ENCODE peak calls at places on chromosomes 7 and 10, in six cellular contexts. R is nephron progenitor cell, G is kidney epithelial cell, M is tibial nerve, E is PC-3, H is AG09309. X is an unnamed sample.

GRCh38 chr10:5862360-5862929 is 27.2 kb downstream of the ANKRD16 start:
- DNase-seq in R (no peak), M (no peak), H (no peak), G (no peak), E (no peak), X (no peak)

GRCh38 chr7:17144313-17144712 is 154.1 kb upstream of the AHR start:
- DNase-seq in E (peak), H (no peak), M (no peak), G (no peak), R (no peak), X (peak)

GRCh38 chr10:23384364-23384763 is 39.8 kb upstream of the C10orf67 start:
- DNase-seq in E (peak), R (no peak), H (peak), G (no peak), M (no peak), X (peak)

GRCh38 chr10:99682752-99683151 is 23.4 kb downstream of the ENTPD7 start:
- DNase-seq in H (no peak), E (peak), M (no peak), G (no peak), R (no peak), X (peak)

GRCh38 chr7:105580022-105580740 is 1.1 kb downstream of the EFCAB10 start:
- DNase-seq in G (no peak), R (no peak), H (no peak), E (peak), M (no peak), X (no peak)

GRCh38 chr7:17725761-17726160 is 214.5 kb downstream of the SNX13 start:
- DNase-seq in R (no peak), H (peak), G (no peak), M (no peak), E (no peak), X (no peak)

GRCh38 chr10:121514141-121514865 is 83.9 kb downstream of the FGFR2 start:
- DNase-seq in E (no peak), G (no peak), H (no peak), M (no peak), R (no peak), X (no peak)

GRCh38 chr10:15504101-15504840 is 133.2 kb upstream of the FAM171A1 start:
- DNase-seq in R (no peak), G (peak), H (peak), M (no peak), E (no peak), X (no peak)

GRCh38 chr7:151017953-151018420 is 6.3 kb downstream of the ATG9B start:
- DNase-seq in H (no peak), G (no peak), M (peak), E (peak), R (peak), X (peak)

GRCh38 chr7:151019130-151019447 is 5.2 kb downstream of the ATG9B start:
- DNase-seq in H (no peak), R (no peak), G (no peak), E (no peak), M (no peak), X (no peak)

GRCh38 chr7:151016942-151017341 is 7.4 kb downstream of the ATG9B start:
- DNase-seq in H (no peak), R (no peak), E (no peak), M (no peak), G (no peak), X (no peak)

GRCh38 chr7:151017370-151017952 is 6.8 kb downstream of the ATG9B start:
- DNase-seq in G (no peak), R (no peak), H (no peak), M (no peak), E (no peak), X (no peak)

GRCh38 chr7:151018421-151019129 is 5.7 kb downstream of the ATG9B start:
- DNase-seq in H (no peak), R (peak), E (no peak), G (no peak), M (no peak), X (no peak)
- TF ChIP-seq CTCF in H (no peak), R (peak), E (no peak), G (no peak), M (no peak), X (no peak)

DNA sequence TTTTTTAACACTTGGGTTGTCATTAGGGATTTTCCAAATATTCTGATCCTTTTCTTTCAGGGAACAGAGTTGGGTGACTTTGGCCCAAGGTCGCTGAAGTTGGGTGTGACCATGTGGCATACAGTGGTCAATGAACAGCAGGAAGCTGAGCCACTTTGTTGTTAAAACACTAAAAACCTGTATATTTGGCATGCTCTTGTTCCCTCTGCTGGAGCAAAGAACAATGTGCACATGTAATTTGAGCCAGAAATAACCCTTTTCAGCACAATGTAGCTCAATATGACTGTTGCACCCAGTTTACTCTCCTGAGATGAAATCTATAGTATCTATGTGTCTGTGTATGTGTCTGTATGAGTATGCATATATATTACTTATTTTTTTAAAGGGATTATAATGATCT is 74.9 kb downstream of the ADCYAP1R1 start:
- DNase-seq in R (no peak), G (no peak), M (peak), E (peak), H (peak), X (peak)
- TF ChIP-seq CTCF in R (no peak), G (peak), M (no peak), E (peak), H (peak), X (no peak)

GRCh38 chr7:50978633-50979215 is 196.0 kb upstream of the GRB10 start:
- DNase-seq in E (peak), H (no peak), G (no peak), M (no peak), R (no peak), X (peak)
- TF ChIP-seq CTCF in E (peak), H (peak), G (no peak), M (no peak), R (no peak), X (no peak)

DNA sequence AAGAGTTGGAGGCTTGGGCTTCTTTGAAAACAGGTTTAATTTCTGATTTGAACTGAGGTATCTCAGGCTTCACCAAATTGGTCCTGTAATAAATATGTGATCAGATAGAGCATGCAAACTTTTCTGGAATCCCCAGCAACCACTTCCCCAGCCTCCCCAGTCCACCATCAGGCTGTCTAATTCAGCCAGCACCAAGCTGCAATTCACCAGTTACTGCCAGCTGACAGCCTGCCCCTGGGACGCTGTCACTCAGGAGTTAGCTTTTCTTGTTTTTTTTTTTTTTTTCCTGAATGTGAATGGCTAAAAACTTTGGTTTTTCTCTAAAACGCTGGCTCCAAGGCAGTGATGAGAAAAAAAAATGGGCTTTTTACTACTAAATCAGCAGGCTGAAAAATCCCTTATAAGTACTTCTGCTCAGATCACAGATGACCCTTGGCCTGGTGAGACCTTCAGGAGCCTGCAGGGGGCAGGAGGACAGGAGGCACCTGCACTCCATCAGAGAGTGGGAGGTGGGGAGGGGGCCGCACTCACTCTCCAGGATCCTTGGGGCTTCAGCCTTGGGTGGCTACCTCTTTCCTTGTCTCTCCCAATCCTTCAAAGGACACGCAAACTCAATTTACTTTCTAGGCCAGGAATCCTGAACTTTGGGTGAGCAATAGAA is 349.4 kb downstream of the GATA3 start:
- DNase-seq in G (no peak), E (no peak), M (no peak), R (peak), H (no peak), X (no peak)
- TF ChIP-seq CTCF in G (no peak), E (peak), M (no peak), R (peak), H (no peak), X (no peak)

DNA sequence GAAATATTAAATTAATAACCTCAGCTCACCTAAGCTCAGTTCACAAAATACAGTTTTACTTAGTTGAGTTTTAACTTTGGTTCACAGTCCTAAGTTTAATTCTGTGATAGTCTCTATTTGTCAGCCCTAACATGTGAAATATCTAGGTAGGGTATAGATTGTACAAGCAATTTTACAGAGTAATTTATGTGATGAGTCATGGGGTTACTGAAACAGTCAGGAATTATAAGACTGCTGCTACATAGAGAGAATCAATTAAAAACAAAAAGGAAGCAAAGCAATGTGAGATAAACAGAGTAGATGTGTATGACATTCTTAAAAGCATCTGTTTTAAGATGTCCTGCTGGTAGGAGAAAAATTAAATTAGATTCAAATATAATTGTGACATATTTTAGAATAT is 1018.2 kb upstream of the KCND2 start:
- DNase-seq in M (no peak), G (no peak), E (peak), H (no peak), R (no peak), X (no peak)
- TF ChIP-seq CTCF in M (no peak), G (no peak), E (no peak), H (no peak), R (no peak), X (no peak)

DNA sequence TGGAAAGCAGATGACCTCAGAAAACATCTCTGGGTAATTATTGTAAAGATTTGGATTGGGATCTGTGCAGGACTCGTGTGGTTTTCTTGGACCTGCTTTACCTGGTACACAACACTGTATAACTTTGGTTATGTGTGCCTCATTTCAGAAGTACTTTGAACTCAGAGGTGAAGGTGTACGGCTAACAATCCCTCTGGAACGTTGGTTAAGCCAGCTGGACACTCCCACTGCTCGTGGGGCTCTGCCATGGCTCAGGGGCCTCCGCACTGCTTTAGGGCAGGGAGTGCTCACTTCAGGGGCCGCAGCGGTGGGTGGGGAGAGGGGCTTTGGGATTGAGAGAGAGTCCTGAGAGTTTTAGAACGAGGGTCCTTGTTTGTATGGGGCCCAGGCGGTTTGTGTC is 13.5 kb downstream of the DYNC2I1 start:
- DNase-seq in R (no peak), E (no peak), H (no peak), G (no peak), M (no peak), X (no peak)
- TF ChIP-seq CTCF in R (no peak), E (no peak), H (no peak), G (no peak), M (no peak), X (no peak)

GRCh38 chr7:108592633-108593277 is 23.1 kb downstream of the DNAJB9 start:
- DNase-seq in H (no peak), E (peak), R (peak), G (no peak), M (no peak), X (peak)
- TF ChIP-seq CTCF in H (peak), E (peak), R (no peak), G (peak), M (no peak), X (no peak)

GRCh38 chr7:6159524-6160011 is 112.9 kb downstream of the CYTH3 start:
- DNase-seq in G (no peak), M (no peak), R (no peak), H (no peak), E (no peak), X (no peak)

GRCh38 chr7:6159097-6159483 is 113.3 kb downstream of the CYTH3 start:
- DNase-seq in E (no peak), M (no peak), H (no peak), G (no peak), R (no peak), X (no peak)

GRCh38 chr7:6161463-6162330 is 110.7 kb downstream of the CYTH3 start:
- DNase-seq in R (no peak), H (no peak), M (no peak), G (no peak), E (no peak), X (no peak)

GRCh38 chr7:6158424-6159096 is 113.9 kb downstream of the CYTH3 start:
- DNase-seq in H (no peak), G (no peak), M (no peak), R (no peak), E (no peak), X (no peak)

GRCh38 chr7:6160191-6160623 is 112.2 kb downstream of the CYTH3 start:
- DNase-seq in G (no peak), R (peak), E (peak), H (peak), M (peak), X (peak)
- TF ChIP-seq CTCF in G (peak), R (peak), E (peak), H (peak), M (peak), X (peak)

GRCh38 chr10:61835909-61836232 is 65.6 kb upstream of the ARID5B start:
- DNase-seq in M (no peak), R (no peak), G (no peak), H (no peak), E (no peak), X (no peak)

GRCh38 chr10:61836888-61837747 is 64.4 kb upstream of the ARID5B start:
- DNase-seq in G (peak), R (no peak), M (no peak), H (no peak), E (peak), X (peak)

GRCh38 chr10:61836233-61836887 is 65.1 kb upstream of the ARID5B start:
- DNase-seq in M (no peak), G (no peak), E (peak), R (no peak), H (no peak), X (no peak)

GRCh38 chr10:61834519-61834918 is 67.0 kb upstream of the ARID5B start:
- DNase-seq in E (peak), G (no peak), M (no peak), R (no peak), H (no peak), X (no peak)

DNA sequence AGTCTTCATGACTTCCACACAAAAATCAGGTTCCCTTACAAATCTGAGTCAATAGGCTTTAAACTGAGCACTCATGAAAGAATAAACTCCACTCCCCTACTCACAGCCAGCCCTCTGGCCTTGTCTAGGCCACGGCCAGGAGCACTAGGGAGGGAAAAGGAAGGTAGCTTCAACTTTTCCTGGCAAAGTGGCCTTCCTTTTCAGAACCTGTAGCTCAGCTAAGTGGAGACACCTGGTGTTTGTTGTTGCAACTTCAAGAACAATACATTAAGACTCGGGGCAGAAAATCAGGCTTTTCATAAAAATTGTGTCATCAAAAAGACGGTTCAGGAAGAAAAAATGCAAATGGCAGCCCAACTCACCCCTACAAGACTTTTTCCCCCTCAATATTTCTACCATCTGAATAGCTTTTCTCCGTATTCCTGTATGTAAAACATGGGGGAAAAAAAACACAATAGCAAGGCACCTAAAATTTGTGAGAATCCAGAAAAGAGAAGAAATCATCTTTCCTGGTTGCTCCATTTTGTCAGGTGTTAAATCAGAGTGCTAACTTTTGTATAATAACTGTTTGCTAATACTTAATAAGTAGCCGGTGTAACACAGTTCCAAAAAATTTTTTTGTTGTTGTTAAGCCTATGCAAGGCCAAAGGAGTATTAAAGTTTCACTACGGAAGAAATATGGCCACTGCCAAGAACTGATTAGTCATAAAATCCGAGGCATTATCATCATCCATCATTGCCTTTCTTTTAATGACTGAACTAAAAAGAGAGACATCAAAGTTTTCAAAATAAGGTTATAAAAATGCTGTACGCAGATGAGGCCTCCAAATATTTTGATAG is 66.2 kb upstream of the ARID5B start:
- DNase-seq in H (no peak), G (no peak), E (peak), R (no peak), M (no peak), X (peak)
- TF ChIP-seq CTCF in H (peak), G (peak), E (peak), R (peak), M (peak), X (peak)